ENCODE peak calls at places on chromosomes 7 and 10, in seven cellular contexts. One of them, this sample, is unnamed.

GRCh38 chr7:27182861-27183681 is 2.0 kb downstream of the HOXA11 start:
- DNase-seq in iPS DF 19.7: no peak
- DNase-seq in T-helper 1 cell: no peak
- DNase-seq in LoVo: no peak
- DNase-seq in GM23338: peak; percentile 75
- DNase-seq in iPS-NIHi11: peak; percentile 72
- DNase-seq in naive thymus-derived CD8-positive, alpha-beta T cell: no peak
- DNase-seq in this sample: no peak

GRCh38 chr10:83184641-83185040 is 954.7 kb upstream of the GHITM start:
- DNase-seq in iPS DF 19.7: no peak
- DNase-seq in T-helper 1 cell: no peak
- DNase-seq in LoVo: no peak
- DNase-seq in GM23338: no peak
- DNase-seq in iPS-NIHi11: no peak
- DNase-seq in naive thymus-derived CD8-positive, alpha-beta T cell: no peak
- DNase-seq in this sample: no peak

GRCh38 chr10:111137587-111137986 is 60.8 kb downstream of the ADRA2A start:
- DNase-seq in iPS DF 19.7: no peak
- DNase-seq in T-helper 1 cell: no peak
- DNase-seq in LoVo: no peak
- DNase-seq in GM23338: no peak
- DNase-seq in iPS-NIHi11: no peak
- DNase-seq in naive thymus-derived CD8-positive, alpha-beta T cell: no peak
- DNase-seq in this sample: peak; percentile 25

GRCh38 chr7:1942026-1942703 is 272.1 kb downstream of the ELFN1 start:
- DNase-seq in iPS DF 19.7: no peak
- DNase-seq in T-helper 1 cell: no peak
- DNase-seq in LoVo: no peak
- DNase-seq in GM23338: no peak
- DNase-seq in iPS-NIHi11: no peak
- DNase-seq in naive thymus-derived CD8-positive, alpha-beta T cell: no peak
- DNase-seq in this sample: no peak

GRCh38 chr10:117662126-117662525 is 119.6 kb downstream of the EMX2 start:
- DNase-seq in iPS DF 19.7: no peak
- DNase-seq in T-helper 1 cell: no peak
- DNase-seq in LoVo: no peak
- DNase-seq in GM23338: no peak
- DNase-seq in iPS-NIHi11: no peak
- DNase-seq in naive thymus-derived CD8-positive, alpha-beta T cell: no peak
- DNase-seq in this sample: no peak

GRCh38 chr10:5419466-5420094 is 7.2 kb downstream of the NET1 start:
- DNase-seq in iPS DF 19.7: no peak
- DNase-seq in T-helper 1 cell: no peak
- DNase-seq in LoVo: no peak
- DNase-seq in GM23338: no peak
- DNase-seq in iPS-NIHi11: no peak
- DNase-seq in naive thymus-derived CD8-positive, alpha-beta T cell: no peak
- DNase-seq in this sample: no peak

GRCh38 chr7:138837627-138838026 is 39.6 kb upstream of the ATP6V0A4 start:
- DNase-seq in iPS DF 19.7: no peak
- DNase-seq in T-helper 1 cell: no peak
- DNase-seq in LoVo: no peak
- DNase-seq in GM23338: no peak
- DNase-seq in iPS-NIHi11: no peak
- DNase-seq in naive thymus-derived CD8-positive, alpha-beta T cell: no peak
- DNase-seq in this sample: no peak

GRCh38 chr7:2921748-2922147 is 77.6 kb upstream of the GNA12 start:
- DNase-seq in iPS DF 19.7: peak; percentile 25
- DNase-seq in T-helper 1 cell: no peak
- DNase-seq in LoVo: no peak
- DNase-seq in GM23338: peak; percentile 80
- DNase-seq in iPS-NIHi11: peak; percentile 78
- DNase-seq in naive thymus-derived CD8-positive, alpha-beta T cell: no peak
- DNase-seq in this sample: no peak

GRCh38 chr10:101563497-101564040 is 24.5 kb downstream of the POLL start:
- DNase-seq in iPS DF 19.7: no peak
- DNase-seq in T-helper 1 cell: no peak
- DNase-seq in LoVo: no peak
- DNase-seq in GM23338: no peak
- DNase-seq in iPS-NIHi11: no peak
- DNase-seq in naive thymus-derived CD8-positive, alpha-beta T cell: no peak
- DNase-seq in this sample: no peak

GRCh38 chr10:90197766-90198165 is 496.4 kb downstream of the KIF20B start:
- DNase-seq in iPS DF 19.7: no peak
- DNase-seq in T-helper 1 cell: no peak
- DNase-seq in LoVo: no peak
- DNase-seq in GM23338: no peak
- DNase-seq in iPS-NIHi11: no peak
- DNase-seq in naive thymus-derived CD8-positive, alpha-beta T cell: no peak
- DNase-seq in this sample: no peak

GRCh38 chr10:63766766-63767505 is 245.7 kb downstream of the REEP3 start:
- DNase-seq in iPS DF 19.7: no peak
- DNase-seq in T-helper 1 cell: no peak
- DNase-seq in LoVo: no peak
- DNase-seq in GM23338: peak; percentile 18
- DNase-seq in iPS-NIHi11: no peak
- DNase-seq in naive thymus-derived CD8-positive, alpha-beta T cell: no peak
- DNase-seq in this sample: no peak

This sample was measured in small intestine.